ENCODE peak calls at places on chromosomes 7 and 10, in ten cellular contexts. One of them, this sample, is unnamed.
A peak's percentile ranks its signal among the peaks of the same experiment; 100 is the strongest.

GRCh38 chr10:104127411-104127810 is 5.4 kb downstream of the SFR1 start:
- DNase-seq in Karpas-422: peak; percentile 69
- DNase-seq in cardiac muscle cell: no peak
- DNase-seq in stimulated activated CD4-positive, alpha-beta T cell treated with anti-CD3 and anti-CD28 coated beads, Interleukin-2, amount 100 ng/mL, for 48 hours: no peak
- DNase-seq in substantia nigra: no peak
- DNase-seq in activated CD8-positive, alpha-beta memory T cell treated with anti-CD3 and anti-CD28 coated beads for 24 hours: no peak
- DNase-seq in T-helper 17 cell: no peak
- DNase-seq in T-helper 9 cell: no peak
- DNase-seq in IMR-90: no peak
- DNase-seq in skeletal muscle cell: no peak
- DNase-seq in this sample: no peak

GRCh38 chr10:126701526-126701925 is 31.0 kb upstream of the C10orf90 start:
- DNase-seq in Karpas-422: no peak
- DNase-seq in cardiac muscle cell: no peak
- DNase-seq in stimulated activated CD4-positive, alpha-beta T cell treated with anti-CD3 and anti-CD28 coated beads, Interleukin-2, amount 100 ng/mL, for 48 hours: no peak
- DNase-seq in substantia nigra: no peak
- DNase-seq in activated CD8-positive, alpha-beta memory T cell treated with anti-CD3 and anti-CD28 coated beads for 24 hours: no peak
- DNase-seq in T-helper 17 cell: no peak
- DNase-seq in T-helper 9 cell: no peak
- DNase-seq in IMR-90: no peak
- DNase-seq in skeletal muscle cell: no peak
- DNase-seq in this sample: no peak

GRCh38 chr7:30206942-30207341 is 72.2 kb downstream of the MTURN start:
- DNase-seq in Karpas-422: no peak
- DNase-seq in cardiac muscle cell: no peak
- DNase-seq in stimulated activated CD4-positive, alpha-beta T cell treated with anti-CD3 and anti-CD28 coated beads, Interleukin-2, amount 100 ng/mL, for 48 hours: no peak
- DNase-seq in substantia nigra: no peak
- DNase-seq in activated CD8-positive, alpha-beta memory T cell treated with anti-CD3 and anti-CD28 coated beads for 24 hours: no peak
- DNase-seq in T-helper 17 cell: no peak
- DNase-seq in T-helper 9 cell: no peak
- DNase-seq in IMR-90: no peak
- DNase-seq in skeletal muscle cell: no peak
- DNase-seq in this sample: no peak

GRCh38 chr10:60099998-60100747 is 193.8 kb upstream of the CCDC6 start:
- DNase-seq in Karpas-422: peak; percentile 82
- DNase-seq in cardiac muscle cell: peak; percentile 75
- DNase-seq in stimulated activated CD4-positive, alpha-beta T cell treated with anti-CD3 and anti-CD28 coated beads, Interleukin-2, amount 100 ng/mL, for 48 hours: no peak
- DNase-seq in substantia nigra: no peak
- DNase-seq in activated CD8-positive, alpha-beta memory T cell treated with anti-CD3 and anti-CD28 coated beads for 24 hours: no peak
- DNase-seq in T-helper 17 cell: no peak
- DNase-seq in T-helper 9 cell: no peak
- DNase-seq in IMR-90: peak; percentile 63
- DNase-seq in skeletal muscle cell: peak; percentile 11
- DNase-seq in this sample: peak; percentile 77

GRCh38 chr7:139936760-139937310 is 107.8 kb downstream of the TBXAS1 start:
- DNase-seq in Karpas-422: no peak
- DNase-seq in cardiac muscle cell: peak; percentile 96
- DNase-seq in stimulated activated CD4-positive, alpha-beta T cell treated with anti-CD3 and anti-CD28 coated beads, Interleukin-2, amount 100 ng/mL, for 48 hours: no peak
- DNase-seq in substantia nigra: no peak
- DNase-seq in activated CD8-positive, alpha-beta memory T cell treated with anti-CD3 and anti-CD28 coated beads for 24 hours: no peak
- DNase-seq in T-helper 17 cell: no peak
- DNase-seq in T-helper 9 cell: no peak
- DNase-seq in IMR-90: peak; percentile 88
- DNase-seq in skeletal muscle cell: peak; percentile 47
- DNase-seq in this sample: peak; percentile 85

GRCh38 chr10:60848680-60849079 is 70.4 kb downstream of the CDK1 start:
- DNase-seq in Karpas-422: no peak
- DNase-seq in cardiac muscle cell: no peak
- DNase-seq in stimulated activated CD4-positive, alpha-beta T cell treated with anti-CD3 and anti-CD28 coated beads, Interleukin-2, amount 100 ng/mL, for 48 hours: no peak
- DNase-seq in substantia nigra: no peak
- DNase-seq in activated CD8-positive, alpha-beta memory T cell treated with anti-CD3 and anti-CD28 coated beads for 24 hours: no peak
- DNase-seq in T-helper 17 cell: no peak
- DNase-seq in T-helper 9 cell: no peak
- DNase-seq in IMR-90: no peak
- DNase-seq in skeletal muscle cell: no peak
- DNase-seq in this sample: no peak

GRCh38 chr10:74825033-74825370 is 1.4 kb upstream of the KAT6B start:
- DNase-seq in Karpas-422: no peak
- DNase-seq in cardiac muscle cell: no peak
- DNase-seq in stimulated activated CD4-positive, alpha-beta T cell treated with anti-CD3 and anti-CD28 coated beads, Interleukin-2, amount 100 ng/mL, for 48 hours: peak; percentile 41
- DNase-seq in substantia nigra: peak; percentile 41
- DNase-seq in activated CD8-positive, alpha-beta memory T cell treated with anti-CD3 and anti-CD28 coated beads for 24 hours: peak; percentile 88
- DNase-seq in T-helper 17 cell: no peak
- DNase-seq in T-helper 9 cell: no peak
- DNase-seq in IMR-90: no peak
- DNase-seq in skeletal muscle cell: no peak
- DNase-seq in this sample: peak; percentile 40

GRCh38 chr10:1571587-1572237 is 165.6 kb downstream of the ADARB2 start:
- DNase-seq in Karpas-422: no peak
- DNase-seq in cardiac muscle cell: no peak
- DNase-seq in stimulated activated CD4-positive, alpha-beta T cell treated with anti-CD3 and anti-CD28 coated beads, Interleukin-2, amount 100 ng/mL, for 48 hours: no peak
- DNase-seq in substantia nigra: no peak
- DNase-seq in activated CD8-positive, alpha-beta memory T cell treated with anti-CD3 and anti-CD28 coated beads for 24 hours: no peak
- DNase-seq in T-helper 17 cell: no peak
- DNase-seq in T-helper 9 cell: no peak
- DNase-seq in IMR-90: no peak
- DNase-seq in skeletal muscle cell: no peak
- DNase-seq in this sample: no peak

GRCh38 chr10:84820121-84820520 is 491.7 kb downstream of the CCSER2 start:
- DNase-seq in Karpas-422: peak; percentile 57
- DNase-seq in cardiac muscle cell: no peak
- DNase-seq in stimulated activated CD4-positive, alpha-beta T cell treated with anti-CD3 and anti-CD28 coated beads, Interleukin-2, amount 100 ng/mL, for 48 hours: no peak
- DNase-seq in substantia nigra: no peak
- DNase-seq in activated CD8-positive, alpha-beta memory T cell treated with anti-CD3 and anti-CD28 coated beads for 24 hours: no peak
- DNase-seq in T-helper 17 cell: no peak
- DNase-seq in T-helper 9 cell: no peak
- DNase-seq in IMR-90: no peak
- DNase-seq in skeletal muscle cell: no peak
- DNase-seq in this sample: no peak

GRCh38 chr7:45073031-45073842 is 15.5 kb downstream of the NACAD start:
- DNase-seq in Karpas-422: no peak
- DNase-seq in cardiac muscle cell: no peak
- DNase-seq in stimulated activated CD4-positive, alpha-beta T cell treated with anti-CD3 and anti-CD28 coated beads, Interleukin-2, amount 100 ng/mL, for 48 hours: no peak
- DNase-seq in substantia nigra: no peak
- DNase-seq in activated CD8-positive, alpha-beta memory T cell treated with anti-CD3 and anti-CD28 coated beads for 24 hours: no peak
- DNase-seq in T-helper 17 cell: no peak
- DNase-seq in T-helper 9 cell: no peak
- DNase-seq in IMR-90: no peak
- DNase-seq in skeletal muscle cell: no peak
- DNase-seq in this sample: no peak

GRCh38 chr10:32957341-32958084 is 517 bp downstream of the ITGB1 start:
- DNase-seq in Karpas-422: peak; percentile 70
- DNase-seq in cardiac muscle cell: peak; percentile 47
- DNase-seq in stimulated activated CD4-positive, alpha-beta T cell treated with anti-CD3 and anti-CD28 coated beads, Interleukin-2, amount 100 ng/mL, for 48 hours: peak; percentile 37
- DNase-seq in substantia nigra: peak; percentile 23
- DNase-seq in activated CD8-positive, alpha-beta memory T cell treated with anti-CD3 and anti-CD28 coated beads for 24 hours: peak; percentile 81
- DNase-seq in T-helper 17 cell: no peak
- DNase-seq in T-helper 9 cell: no peak
- DNase-seq in IMR-90: no peak
- DNase-seq in skeletal muscle cell: no peak
- DNase-seq in this sample: peak; percentile 69

GRCh38 chr7:2030475-2031456 is 202.0 kb downstream of the MAD1L1 start:
- DNase-seq in Karpas-422: no peak
- DNase-seq in cardiac muscle cell: no peak
- DNase-seq in stimulated activated CD4-positive, alpha-beta T cell treated with anti-CD3 and anti-CD28 coated beads, Interleukin-2, amount 100 ng/mL, for 48 hours: no peak
- DNase-seq in substantia nigra: no peak
- DNase-seq in activated CD8-positive, alpha-beta memory T cell treated with anti-CD3 and anti-CD28 coated beads for 24 hours: no peak
- DNase-seq in T-helper 17 cell: no peak
- DNase-seq in T-helper 9 cell: no peak
- DNase-seq in IMR-90: no peak
- DNase-seq in skeletal muscle cell: no peak
- DNase-seq in this sample: no peak

GRCh38 chr7:71829499-71829898 is 582.6 kb downstream of the CALN1 start:
- DNase-seq in Karpas-422: no peak
- DNase-seq in cardiac muscle cell: no peak
- DNase-seq in stimulated activated CD4-positive, alpha-beta T cell treated with anti-CD3 and anti-CD28 coated beads, Interleukin-2, amount 100 ng/mL, for 48 hours: no peak
- DNase-seq in substantia nigra: no peak
- DNase-seq in activated CD8-positive, alpha-beta memory T cell treated with anti-CD3 and anti-CD28 coated beads for 24 hours: no peak
- DNase-seq in T-helper 17 cell: no peak
- DNase-seq in T-helper 9 cell: no peak
- DNase-seq in IMR-90: no peak
- DNase-seq in skeletal muscle cell: no peak
- DNase-seq in this sample: no peak

GRCh38 chr7:37027557-37028341 is 303.5 kb upstream of the AOAH start:
- DNase-seq in Karpas-422: no peak
- DNase-seq in cardiac muscle cell: no peak
- DNase-seq in stimulated activated CD4-positive, alpha-beta T cell treated with anti-CD3 and anti-CD28 coated beads, Interleukin-2, amount 100 ng/mL, for 48 hours: no peak
- DNase-seq in substantia nigra: no peak
- DNase-seq in activated CD8-positive, alpha-beta memory T cell treated with anti-CD3 and anti-CD28 coated beads for 24 hours: no peak
- DNase-seq in T-helper 17 cell: no peak
- DNase-seq in T-helper 9 cell: no peak
- DNase-seq in IMR-90: no peak
- DNase-seq in skeletal muscle cell: no peak
- DNase-seq in this sample: no peak

GRCh38 chr7:117950601-117951278 is 77.5 kb upstream of the CTTNBP2 start:
- DNase-seq in Karpas-422: no peak
- DNase-seq in cardiac muscle cell: no peak
- DNase-seq in stimulated activated CD4-positive, alpha-beta T cell treated with anti-CD3 and anti-CD28 coated beads, Interleukin-2, amount 100 ng/mL, for 48 hours: no peak
- DNase-seq in substantia nigra: no peak
- DNase-seq in activated CD8-positive, alpha-beta memory T cell treated with anti-CD3 and anti-CD28 coated beads for 24 hours: no peak
- DNase-seq in T-helper 17 cell: no peak
- DNase-seq in T-helper 9 cell: no peak
- DNase-seq in IMR-90: no peak
- DNase-seq in skeletal muscle cell: no peak
- DNase-seq in this sample: no peak

GRCh38 chr7:17195576-17195975 is 102.9 kb upstream of the AHR start:
- DNase-seq in Karpas-422: no peak
- DNase-seq in cardiac muscle cell: no peak
- DNase-seq in stimulated activated CD4-positive, alpha-beta T cell treated with anti-CD3 and anti-CD28 coated beads, Interleukin-2, amount 100 ng/mL, for 48 hours: no peak
- DNase-seq in substantia nigra: no peak
- DNase-seq in activated CD8-positive, alpha-beta memory T cell treated with anti-CD3 and anti-CD28 coated beads for 24 hours: no peak
- DNase-seq in T-helper 17 cell: no peak
- DNase-seq in T-helper 9 cell: no peak
- DNase-seq in IMR-90: no peak
- DNase-seq in skeletal muscle cell: no peak
- DNase-seq in this sample: no peak

GRCh38 chr7:42972703-42973500 is 40.7 kb downstream of the MRPL32 start:
- DNase-seq in Karpas-422: peak; percentile 49
- DNase-seq in cardiac muscle cell: peak; percentile 98
- DNase-seq in stimulated activated CD4-positive, alpha-beta T cell treated with anti-CD3 and anti-CD28 coated beads, Interleukin-2, amount 100 ng/mL, for 48 hours: no peak
- DNase-seq in substantia nigra: no peak
- DNase-seq in activated CD8-positive, alpha-beta memory T cell treated with anti-CD3 and anti-CD28 coated beads for 24 hours: no peak
- DNase-seq in T-helper 17 cell: no peak
- DNase-seq in T-helper 9 cell: no peak
- DNase-seq in IMR-90: peak; percentile 75
- DNase-seq in skeletal muscle cell: peak; percentile 100
- DNase-seq in this sample: peak; percentile 54

GRCh38 chr7:138299046-138299445 is 161.0 kb upstream of the TRIM24 start:
- DNase-seq in Karpas-422: no peak
- DNase-seq in cardiac muscle cell: peak; percentile 84
- DNase-seq in stimulated activated CD4-positive, alpha-beta T cell treated with anti-CD3 and anti-CD28 coated beads, Interleukin-2, amount 100 ng/mL, for 48 hours: no peak
- DNase-seq in substantia nigra: no peak
- DNase-seq in activated CD8-positive, alpha-beta memory T cell treated with anti-CD3 and anti-CD28 coated beads for 24 hours: no peak
- DNase-seq in T-helper 17 cell: no peak
- DNase-seq in T-helper 9 cell: no peak
- DNase-seq in IMR-90: no peak
- DNase-seq in skeletal muscle cell: no peak
- DNase-seq in this sample: no peak

GRCh38 chr10:29634105-29634504 is 666 bp downstream of the SVIL start:
- DNase-seq in Karpas-422: no peak
- DNase-seq in cardiac muscle cell: no peak
- DNase-seq in stimulated activated CD4-positive, alpha-beta T cell treated with anti-CD3 and anti-CD28 coated beads, Interleukin-2, amount 100 ng/mL, for 48 hours: no peak
- DNase-seq in substantia nigra: no peak
- DNase-seq in activated CD8-positive, alpha-beta memory T cell treated with anti-CD3 and anti-CD28 coated beads for 24 hours: no peak
- DNase-seq in T-helper 17 cell: no peak
- DNase-seq in T-helper 9 cell: no peak
- DNase-seq in IMR-90: no peak
- DNase-seq in skeletal muscle cell: no peak
- DNase-seq in this sample: no peak

GRCh38 chr10:70267161-70267933 is 16.5 kb downstream of the NPFFR1 start:
- DNase-seq in Karpas-422: peak; percentile 64
- DNase-seq in cardiac muscle cell: peak; percentile 78
- DNase-seq in stimulated activated CD4-positive, alpha-beta T cell treated with anti-CD3 and anti-CD28 coated beads, Interleukin-2, amount 100 ng/mL, for 48 hours: no peak
- DNase-seq in substantia nigra: no peak
- DNase-seq in activated CD8-positive, alpha-beta memory T cell treated with anti-CD3 and anti-CD28 coated beads for 24 hours: no peak
- DNase-seq in T-helper 17 cell: no peak
- DNase-seq in T-helper 9 cell: no peak
- DNase-seq in IMR-90: peak; percentile 98
- DNase-seq in skeletal muscle cell: peak; percentile 77
- DNase-seq in this sample: peak; percentile 39

GRCh38 chr7:90952649-90952991 is 311.6 kb upstream of the FZD1 start:
- DNase-seq in Karpas-422: no peak
- DNase-seq in cardiac muscle cell: no peak
- DNase-seq in stimulated activated CD4-positive, alpha-beta T cell treated with anti-CD3 and anti-CD28 coated beads, Interleukin-2, amount 100 ng/mL, for 48 hours: no peak
- DNase-seq in substantia nigra: no peak
- DNase-seq in activated CD8-positive, alpha-beta memory T cell treated with anti-CD3 and anti-CD28 coated beads for 24 hours: no peak
- DNase-seq in T-helper 17 cell: no peak
- DNase-seq in T-helper 9 cell: no peak
- DNase-seq in IMR-90: no peak
- DNase-seq in skeletal muscle cell: no peak
- DNase-seq in this sample: no peak

GRCh38 chr10:73251683-73252444 is 580 bp downstream of the MRPS16 start:
- DNase-seq in Karpas-422: no peak
- DNase-seq in cardiac muscle cell: peak; percentile 12
- DNase-seq in stimulated activated CD4-positive, alpha-beta T cell treated with anti-CD3 and anti-CD28 coated beads, Interleukin-2, amount 100 ng/mL, for 48 hours: no peak
- DNase-seq in substantia nigra: no peak
- DNase-seq in activated CD8-positive, alpha-beta memory T cell treated with anti-CD3 and anti-CD28 coated beads for 24 hours: peak; percentile 66
- DNase-seq in T-helper 17 cell: no peak
- DNase-seq in T-helper 9 cell: no peak
- DNase-seq in IMR-90: no peak
- DNase-seq in skeletal muscle cell: no peak
- DNase-seq in this sample: peak; percentile 62

GRCh38 chr10:92517034-92517655 is 56.7 kb downstream of the IDE start:
- DNase-seq in Karpas-422: peak; percentile 87
- DNase-seq in cardiac muscle cell: peak; percentile 88
- DNase-seq in stimulated activated CD4-positive, alpha-beta T cell treated with anti-CD3 and anti-CD28 coated beads, Interleukin-2, amount 100 ng/mL, for 48 hours: peak; percentile 59
- DNase-seq in substantia nigra: no peak
- DNase-seq in activated CD8-positive, alpha-beta memory T cell treated with anti-CD3 and anti-CD28 coated beads for 24 hours: peak; percentile 65
- DNase-seq in T-helper 17 cell: peak; percentile 30
- DNase-seq in T-helper 9 cell: peak; percentile 57
- DNase-seq in IMR-90: peak; percentile 80
- DNase-seq in skeletal muscle cell: peak; percentile 39
- DNase-seq in this sample: peak; percentile 78

This sample was measured in K562.